ENCODE peak calls at places on chromosomes 2 and 18, in nine cellular contexts. T is BE2C; X is HS-5; F is stimulated activated naive CD4-positive, alpha-beta T cell; U is type B pancreatic cell; K is posterior cingulate gyrus; Y is heart left ventricle; R is Calu3; I is esophagus muscularis mucosa. G is an unnamed sample.

GRCh38 chr2:186862869-186863709 is 14.1 kb upstream of the ZSWIM2 start:
- DNase-seq in T (no peak), X (peak; percentile 63), F (no peak), U (no peak), K (no peak), Y (no peak), R (no peak), I (no peak), G (no peak)

GRCh38 chr18:71849407-71849806 is 694.7 kb downstream of the CBLN2 start:
- DNase-seq in T (peak; percentile 8), X (no peak), F (no peak), U (no peak), K (no peak), Y (no peak), R (no peak), I (no peak), G (no peak)

GRCh38 chr2:187586091-187586632 is 31.9 kb upstream of the TFPI start:
- DNase-seq in T (no peak), X (peak; percentile 45), F (no peak), U (no peak), K (no peak), Y (no peak), R (no peak), I (no peak), G (no peak)

GRCh38 chr18:79552696-79553095 is 126.9 kb upstream of the CTDP1 start:
- DNase-seq in T (no peak), X (no peak), F (no peak), U (no peak), K (no peak), Y (no peak), R (no peak), I (no peak), G (no peak)

GRCh38 chr18:58911766-58912165 is 47.1 kb downstream of the ZNF532 start:
- DNase-seq in T (no peak), X (no peak), F (no peak), U (no peak), K (no peak), Y (no peak), R (no peak), I (no peak), G (no peak)

GRCh38 chr2:199471443-199472057 is 13.8 kb upstream of the SATB2 start:
- DNase-seq in T (peak; percentile 85), X (no peak), F (no peak), U (peak; percentile 85), K (peak; percentile 75), Y (peak; percentile 75), R (peak; percentile 51), I (no peak), G (peak; percentile 93)

GRCh38 chr2:68987051-68987503 is 12.6 kb downstream of the GKN1 start:
- DNase-seq in T (no peak), X (no peak), F (no peak), U (no peak), K (no peak), Y (no peak), R (no peak), I (no peak), G (no peak)

GRCh38 chr2:172943992-172944793 is 131.5 kb upstream of the MAP3K20 start:
- DNase-seq in T (no peak), X (no peak), F (no peak), U (no peak), K (no peak), Y (no peak), R (no peak), I (no peak), G (no peak)

GRCh38 chr18:23733895-23734294 is 44.6 kb downstream of the LAMA3 start:
- DNase-seq in T (no peak), X (no peak), F (no peak), U (no peak), K (no peak), Y (no peak), R (no peak), I (no peak), G (no peak)

GRCh38 chr18:60259052-60259681 is 113.4 kb downstream of the MC4R start:
- DNase-seq in T (no peak), X (peak; percentile 8), F (no peak), U (no peak), K (no peak), Y (no peak), R (no peak), I (no peak), G (no peak)

GRCh38 chr2:159265171-159265576 is 21.3 kb downstream of the WDSUB1 start:
- DNase-seq in T (no peak), X (no peak), F (no peak), U (no peak), K (no peak), Y (no peak), R (no peak), I (no peak), G (no peak)

GRCh38 chr18:33826151-33826550 is 248.1 kb downstream of the ASXL3 start:
- DNase-seq in T (no peak), X (no peak), F (no peak), U (no peak), K (no peak), Y (no peak), R (no peak), I (no peak), G (no peak)

GRCh38 chr2:199460808-199461454 is 3.2 kb upstream of the SATB2 start:
- DNase-seq in T (no peak), X (no peak), F (no peak), U (no peak), K (no peak), Y (no peak), R (no peak), I (no peak), G (no peak)

GRCh38 chr2:70508711-70509462 is 44.7 kb downstream of the TGFA start:
- DNase-seq in T (no peak), X (no peak), F (no peak), U (no peak), K (no peak), Y (no peak), R (peak; percentile 32), I (no peak), G (no peak)

GRCh38 chr18:23868341-23868740 is 146.2 kb upstream of the TTC39C start:
- DNase-seq in T (no peak), X (no peak), F (no peak), U (no peak), K (no peak), Y (no peak), R (no peak), I (no peak), G (no peak)

GRCh38 chr2:191635333-191636234 is 42.4 kb upstream of the NABP1 start:
- DNase-seq in T (no peak), X (peak; percentile 90), F (no peak), U (no peak), K (no peak), Y (no peak), R (no peak), I (no peak), G (no peak)

GRCh38 chr2:238866656-238867277 is 18.9 kb downstream of the TWIST2 start:
- DNase-seq in T (no peak), X (no peak), F (no peak), U (peak; percentile 58), K (no peak), Y (no peak), R (no peak), I (no peak), G (no peak)

GRCh38 chr18:41354151-41354550 is 600.9 kb upstream of the PIK3C3 start:
- DNase-seq in T (no peak), X (no peak), F (no peak), U (no peak), K (no peak), Y (no peak), R (no peak), I (no peak), G (no peak)

GRCh38 chr2:191401287-191401686 is 156.1 kb downstream of the MYO1B start:
- DNase-seq in T (no peak), X (peak; percentile 53), F (no peak), U (no peak), K (no peak), Y (no peak), R (no peak), I (no peak), G (no peak)

GRCh38 chr2:241815477-241816430 is 6.8 kb downstream of the NEU4 start:
- DNase-seq in T (no peak), X (no peak), F (no peak), U (no peak), K (no peak), Y (peak; percentile 61), R (no peak), I (no peak), G (no peak)

GRCh38 chr2:177474904-177475474 is 82.4 kb downstream of the AGPS start:
- DNase-seq in T (no peak), X (peak; percentile 34), F (no peak), U (no peak), K (no peak), Y (no peak), R (no peak), I (no peak), G (no peak)

GRCh38 chr2:202941771-202942170 is 29.7 kb downstream of the CARF start:
- DNase-seq in T (no peak), X (peak; percentile 42), F (no peak), U (no peak), K (no peak), Y (no peak), R (no peak), I (no peak), G (no peak)

GRCh38 chr18:57889841-57890240 is 86.7 kb upstream of the ATP8B1 start:
- DNase-seq in T (no peak), X (no peak), F (no peak), U (no peak), K (no peak), Y (no peak), R (no peak), I (no peak), G (no peak)

GRCh38 chr2:85892216-85892944 is 3.6 kb upstream of the ST3GAL5 start:
- DNase-seq in T (no peak), X (no peak), F (no peak), U (no peak), K (no peak), Y (no peak), R (no peak), I (no peak), G (no peak)

GRCh38 chr2:155663265-155663664 is 669.3 kb downstream of the NR4A2 start:
- DNase-seq in T (no peak), X (peak; percentile 25), F (no peak), U (no peak), K (no peak), Y (no peak), R (no peak), I (no peak), G (no peak)

GRCh38 chr18:74836296-74837139 is 238.8 kb downstream of the ZNF407 start:
- DNase-seq in T (peak; percentile 59), X (no peak), F (no peak), U (no peak), K (no peak), Y (no peak), R (peak; percentile 73), I (no peak), G (no peak)

GRCh38 chr2:178553047-178553446 is 72.8 kb downstream of the PLEKHA3 start:
- DNase-seq in T (no peak), X (peak; percentile 82), F (no peak), U (no peak), K (no peak), Y (no peak), R (no peak), I (no peak), G (no peak)

GRCh38 chr2:181991171-181991885 is 5.7 kb downstream of the PPP1R1C start:
- DNase-seq in T (no peak), X (no peak), F (no peak), U (no peak), K (no peak), Y (no peak), R (no peak), I (no peak), G (no peak)

GRCh38 chr2:102235491-102235890 is 48.7 kb downstream of the IL1RL2 start:
- DNase-seq in T (no peak), X (no peak), F (no peak), U (no peak), K (no peak), Y (no peak), R (peak; percentile 30), I (peak; percentile 87), G (no peak)

GRCh38 chr2:102055346-102055975 is 63.7 kb downstream of the IL1R2 start:
- DNase-seq in T (no peak), X (no peak), F (no peak), U (no peak), K (no peak), Y (no peak), R (no peak), I (peak; percentile 86), G (no peak)

GRCh38 chr2:31580321-31581117 is at the start of gene SRD5A2:
- DNase-seq in T (no peak), X (no peak), F (no peak), U (no peak), K (no peak), Y (no peak), R (peak; percentile 19), I (no peak), G (peak; percentile 40)

G was measured in glutamatergic neuron.